ENCODE peak calls at places on chromosomes 3 and 15, in four cellular contexts. One of them, this sample, is unnamed.

GRCh38 chr3:181622365-181622764 is 89.4 kb upstream of the SOX2 start:
- DNase-seq in ELF-1: no peak
- DNase-seq in thoracic aorta: no peak
- DNase-seq in NCI-H1105: no peak
- DNase-seq in this sample: no peak

GRCh38 chr3:17908399-17909191 is 166.2 kb upstream of the TBC1D5 start:
- DNase-seq in ELF-1: peak
- DNase-seq in thoracic aorta: no peak
- DNase-seq in NCI-H1105: no peak
- DNase-seq in this sample: no peak

GRCh38 chr3:99659032-99659431 is 20.6 kb downstream of the COL8A1 start:
- DNase-seq in ELF-1: no peak
- DNase-seq in thoracic aorta: no peak
- DNase-seq in NCI-H1105: no peak
- DNase-seq in this sample: no peak

GRCh38 chr3:73547427-73548036 is 77.2 kb downstream of the PDZRN3 start:
- DNase-seq in ELF-1: no peak
- DNase-seq in thoracic aorta: no peak
- DNase-seq in NCI-H1105: no peak
- DNase-seq in this sample: no peak

GRCh38 chr3:86563358-86563970 is 427.5 kb downstream of the VGLL3 start:
- DNase-seq in ELF-1: no peak
- DNase-seq in thoracic aorta: no peak
- DNase-seq in NCI-H1105: peak
- DNase-seq in this sample: peak

GRCh38 chr15:90465930-90466567 is 63.7 kb upstream of the CRTC3 start:
- DNase-seq in ELF-1: no peak
- DNase-seq in thoracic aorta: no peak
- DNase-seq in NCI-H1105: no peak
- DNase-seq in this sample: no peak

GRCh38 chr15:98745650-98746374 is 97.5 kb downstream of the IGF1R start:
- DNase-seq in ELF-1: no peak
- DNase-seq in thoracic aorta: no peak
- DNase-seq in NCI-H1105: no peak
- DNase-seq in this sample: no peak

GRCh38 chr15:64222573-64223361 is 59.9 kb upstream of the PPIB start:
- DNase-seq in ELF-1: no peak
- DNase-seq in thoracic aorta: no peak
- DNase-seq in NCI-H1105: no peak
- DNase-seq in this sample: no peak

GRCh38 chr3:4750306-4751056 is 228.8 kb upstream of the BHLHE40 start:
- DNase-seq in ELF-1: peak
- DNase-seq in thoracic aorta: no peak
- DNase-seq in NCI-H1105: no peak
- DNase-seq in this sample: no peak

GRCh38 chr3:9168230-9168629 is 81.2 kb downstream of the SRGAP3 start:
- DNase-seq in ELF-1: peak
- DNase-seq in thoracic aorta: no peak
- DNase-seq in NCI-H1105: no peak
- DNase-seq in this sample: no peak

GRCh38 chr15:40340740-40341400 is at the start of gene CCDC9B:
- DNase-seq in ELF-1: no peak
- DNase-seq in thoracic aorta: peak
- DNase-seq in NCI-H1105: peak
- DNase-seq in this sample: peak

GRCh38 chr3:169509359-169509758 is 154.2 kb downstream of the MECOM start:
- DNase-seq in ELF-1: no peak
- DNase-seq in thoracic aorta: no peak
- DNase-seq in NCI-H1105: no peak
- DNase-seq in this sample: no peak

GRCh38 chr3:130759692-130760338 is 13.2 kb upstream of the PIK3R4 start:
- DNase-seq in ELF-1: peak
- DNase-seq in thoracic aorta: no peak
- DNase-seq in NCI-H1105: peak
- DNase-seq in this sample: peak

GRCh38 chr3:33919721-33920120 is 121.3 kb downstream of the PDCD6IP start:
- DNase-seq in ELF-1: no peak
- DNase-seq in thoracic aorta: no peak
- DNase-seq in NCI-H1105: no peak
- DNase-seq in this sample: no peak

GRCh38 chr15:79451361-79451999 is 19.3 kb downstream of the MINAR1 start:
- DNase-seq in ELF-1: peak
- DNase-seq in thoracic aorta: no peak
- DNase-seq in NCI-H1105: no peak
- DNase-seq in this sample: no peak

GRCh38 chr3:126696701-126697267 is 7.3 kb upstream of the CHCHD6 start:
- DNase-seq in ELF-1: no peak
- DNase-seq in thoracic aorta: no peak
- DNase-seq in NCI-H1105: no peak
- DNase-seq in this sample: no peak

GRCh38 chr3:66480666-66481065 is 20.2 kb downstream of the LRIG1 start:
- DNase-seq in ELF-1: no peak
- DNase-seq in thoracic aorta: no peak
- DNase-seq in NCI-H1105: no peak
- DNase-seq in this sample: no peak

GRCh38 chr3:97138914-97139541 is 324.6 kb downstream of the EPHA6 start:
- DNase-seq in ELF-1: peak
- DNase-seq in thoracic aorta: no peak
- DNase-seq in NCI-H1105: no peak
- DNase-seq in this sample: peak

GRCh38 chr3:37626722-37627565 is 234.7 kb upstream of the CTDSPL start:
- DNase-seq in ELF-1: no peak
- DNase-seq in thoracic aorta: no peak
- DNase-seq in NCI-H1105: no peak
- DNase-seq in this sample: no peak

GRCh38 chr3:114111060-114111790 is 54.7 kb downstream of the QTRT2 start:
- DNase-seq in ELF-1: no peak
- DNase-seq in thoracic aorta: no peak
- DNase-seq in NCI-H1105: no peak
- DNase-seq in this sample: peak

GRCh38 chr3:66195347-66195783 is 25.4 kb upstream of the SLC25A26 start:
- DNase-seq in ELF-1: peak
- DNase-seq in thoracic aorta: no peak
- DNase-seq in NCI-H1105: peak
- DNase-seq in this sample: no peak

GRCh38 chr15:77846360-77846759 is 213.6 kb upstream of the LINGO1 start:
- DNase-seq in ELF-1: no peak
- DNase-seq in thoracic aorta: no peak
- DNase-seq in NCI-H1105: no peak
- DNase-seq in this sample: no peak

GRCh38 chr15:81338422-81339007 is 14.6 kb upstream of the STARD5 start:
- DNase-seq in ELF-1: no peak
- DNase-seq in thoracic aorta: peak
- DNase-seq in NCI-H1105: no peak
- DNase-seq in this sample: peak

GRCh38 chr3:128418900-128419299 is 47.8 kb downstream of the DNAJB8 start:
- DNase-seq in ELF-1: no peak
- DNase-seq in thoracic aorta: no peak
- DNase-seq in NCI-H1105: no peak
- DNase-seq in this sample: no peak

GRCh38 chr3:15903776-15904720 is 106.3 kb upstream of the ANKRD28 start:
- DNase-seq in ELF-1: no peak
- DNase-seq in thoracic aorta: peak
- DNase-seq in NCI-H1105: no peak
- DNase-seq in this sample: no peak

GRCh38 chr15:89375093-89376062 is 40.8 kb upstream of the POLG start:
- DNase-seq in ELF-1: no peak
- DNase-seq in thoracic aorta: no peak
- DNase-seq in NCI-H1105: no peak
- DNase-seq in this sample: no peak

GRCh38 chr15:60854858-60855568 is 374.1 kb downstream of the RORA start:
- DNase-seq in ELF-1: no peak
- DNase-seq in thoracic aorta: no peak
- DNase-seq in NCI-H1105: no peak
- DNase-seq in this sample: no peak

GRCh38 chr3:111924283-111924682 is 54.5 kb upstream of the ABHD10 start:
- DNase-seq in ELF-1: no peak
- DNase-seq in thoracic aorta: peak
- DNase-seq in NCI-H1105: peak
- DNase-seq in this sample: no peak

GRCh38 chr3:120496278-120496975 is 45.6 kb upstream of the FSTL1 start:
- DNase-seq in ELF-1: no peak
- DNase-seq in thoracic aorta: no peak
- DNase-seq in NCI-H1105: no peak
- DNase-seq in this sample: no peak

GRCh38 chr15:67063689-67064606 is 1.5 kb upstream of the SMAD3 start:
- DNase-seq in ELF-1: peak
- DNase-seq in thoracic aorta: no peak
- DNase-seq in NCI-H1105: no peak
- DNase-seq in this sample: peak

GRCh38 chr15:89307791-89308190 is 26.8 kb downstream of the POLG start:
- DNase-seq in ELF-1: no peak
- DNase-seq in thoracic aorta: no peak
- DNase-seq in NCI-H1105: no peak
- DNase-seq in this sample: no peak

GRCh38 chr15:52021128-52021671 is 2.2 kb downstream of the MAPK6 start:
- DNase-seq in ELF-1: peak
- DNase-seq in thoracic aorta: peak
- DNase-seq in NCI-H1105: no peak
- DNase-seq in this sample: peak